ENCODE peak calls at places on chromosomes 1 and 21, in six cellular contexts. Q is mammary epithelial cell, I is PC-9, J is IMR-90, Y is OCI-LY7, F is H9. Z is an unnamed sample.

GRCh38 chr1:10108948-10109347 is 76.2 kb downstream of the UBE4B start:
- DNase-seq in F (no peak), Y (no peak), J (no peak), I (no peak), Q (no peak), Z (no peak)

GRCh38 chr21:35212393-35213127 is 163.5 kb upstream of the RUNX1 start:
- DNase-seq in F (no peak), Q (peak), Y (peak), I (no peak), J (peak), Z (no peak)

GRCh38 chr21:17697474-17697873 is 84.8 kb upstream of the BTG3 start:
- DNase-seq in Q (no peak), I (no peak), F (no peak), Y (no peak), J (no peak), Z (no peak)

GRCh38 chr1:18972531-18972930 is 16.1 kb upstream of the IFFO2 start:
- DNase-seq in J (peak), Y (no peak), I (no peak), Q (peak), F (no peak), Z (no peak)

GRCh38 chr1:182015360-182015759 is 46.2 kb downstream of the ZNF648 start:
- DNase-seq in I (no peak), J (no peak), Y (no peak), Q (no peak), F (no peak), Z (no peak)

GRCh38 chr1:2344744-2345296 is 46.5 kb downstream of the MORN1 start:
- DNase-seq in I (no peak), F (no peak), Y (no peak), J (no peak), Q (no peak), Z (no peak)

GRCh38 chr1:180026556-180026955 is 71.9 kb downstream of the CEP350 start:
- DNase-seq in Q (peak), I (no peak), J (peak), F (no peak), Y (no peak), Z (no peak)

GRCh38 chr1:91036894-91037829 is 15.3 kb upstream of the ZNF644 start:
- DNase-seq in J (no peak), I (no peak), Q (no peak), Y (no peak), F (no peak), Z (no peak)

GRCh38 chr1:16905112-16905855 is 9.5 kb downstream of the RNU1-2 start:
- DNase-seq in Y (peak), F (peak), I (peak), Q (peak), J (peak), Z (peak)

GRCh38 chr1:47201179-47201578 is 11.3 kb upstream of the PDZK1IP1 start:
- DNase-seq in F (no peak), Y (no peak), I (no peak), J (peak), Q (no peak), Z (no peak)

GRCh38 chr1:93694833-93695232 is 13.2 kb upstream of the BCAR3 start:
- DNase-seq in F (peak), Y (no peak), I (peak), Q (peak), J (no peak), Z (no peak)

DNA sequence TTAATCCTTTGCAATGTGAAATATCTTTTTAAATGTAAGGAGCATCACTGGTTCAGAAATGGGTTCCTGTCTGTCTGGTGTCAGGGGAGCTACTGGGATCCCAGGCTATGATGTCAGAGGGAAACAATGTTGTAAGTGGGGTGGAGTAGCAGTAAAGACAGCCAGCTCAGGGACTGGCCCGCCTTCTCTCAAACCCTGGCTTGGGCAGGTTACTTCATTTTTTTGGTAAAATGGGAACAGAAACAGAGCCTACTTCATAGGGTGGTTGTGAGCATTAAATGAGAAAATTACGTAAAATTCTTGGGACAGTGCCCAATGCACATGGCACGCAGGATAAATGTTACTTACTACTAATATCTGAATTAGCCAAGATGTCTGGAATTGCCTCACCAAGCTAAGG is 30.7 kb upstream of the IL20 start:
- DNase-seq in Q (no peak), I (no peak), J (no peak), F (no peak), Y (no peak), Z (no peak)
- H2AFZ ChIP-seq in Q (no peak), I (no peak), J (no peak), F (no peak), Y (no peak), Z (no peak)

DNA sequence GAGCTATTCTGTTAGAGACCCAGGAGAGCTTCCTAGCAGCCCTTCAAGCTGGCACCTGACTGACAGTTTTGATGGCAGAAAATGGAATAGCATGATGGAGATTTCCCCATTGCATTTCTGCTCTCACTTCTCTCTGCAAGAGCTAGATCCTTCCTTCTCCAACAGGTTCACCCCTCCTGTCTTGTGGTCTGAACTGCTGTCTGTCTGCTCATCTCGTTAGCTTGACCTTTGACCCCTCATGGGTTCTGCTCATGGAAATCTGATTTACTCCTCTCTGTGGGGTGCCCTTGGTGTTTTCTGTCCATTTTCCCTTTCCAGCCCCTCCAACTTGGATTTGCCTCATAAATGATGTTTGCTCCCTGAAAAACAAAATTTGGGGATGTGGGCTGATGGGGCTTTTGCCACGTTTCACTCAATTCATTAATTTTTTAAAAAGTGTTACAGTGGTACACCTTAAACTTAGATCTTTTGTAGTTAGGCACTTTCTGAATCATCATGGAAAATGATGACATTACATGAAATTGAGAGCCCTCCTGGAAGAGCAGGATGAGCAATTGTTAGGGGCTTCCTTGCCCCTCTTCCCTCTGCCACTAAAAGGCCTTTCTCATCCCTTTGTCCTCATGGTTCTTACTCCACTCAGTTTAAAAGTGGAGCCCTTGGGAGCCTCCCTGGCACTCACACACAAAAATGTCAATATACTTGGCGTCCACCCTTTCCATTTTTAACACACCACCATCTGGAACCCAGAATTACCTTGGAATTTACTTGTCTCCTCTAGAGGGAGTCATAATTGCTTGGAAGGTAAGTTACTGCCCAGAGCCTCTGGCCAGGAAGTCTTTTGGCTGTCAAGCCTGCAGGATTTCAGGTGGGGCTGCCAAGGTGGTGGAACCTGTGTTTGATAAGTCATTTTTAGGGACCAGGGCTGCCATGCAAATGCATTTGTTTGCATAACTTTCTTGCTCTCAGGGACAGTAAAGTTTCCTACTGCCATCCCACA is 31.9 kb upstream of the IL19 start:
- DNase-seq in F (peak), Y (peak), Q (peak), I (peak), J (peak), Z (peak)
- TF ChIP-seq CTCF in F (peak), Y (peak), Q (peak), I (peak), J (peak), Z (peak)

DNA sequence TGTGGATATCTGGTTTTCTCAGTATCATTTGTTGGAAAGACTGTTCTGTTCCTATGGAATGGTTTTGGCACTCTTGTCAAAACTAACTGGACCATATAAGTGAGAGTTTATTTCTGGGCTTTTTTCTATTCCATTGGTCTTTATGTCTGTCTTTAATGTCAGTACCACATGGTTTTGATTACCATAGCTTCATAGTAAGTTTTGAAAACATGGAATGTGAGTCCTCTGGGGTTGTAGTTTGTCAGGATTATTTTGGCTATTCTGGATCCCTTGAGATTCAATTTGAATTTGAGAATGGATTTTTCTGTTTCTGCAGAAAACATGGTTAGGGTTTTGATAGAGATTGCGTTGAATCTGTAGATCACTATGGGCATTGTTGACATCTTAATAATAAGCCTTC is 107.9 kb downstream of the ZFYVE9 start:
- DNase-seq in Y (no peak), J (no peak), F (no peak), Q (no peak), I (no peak), Z (no peak)
- H2AFZ ChIP-seq in Y (no peak), J (no peak), F (no peak), Q (no peak), I (no peak), Z (no peak)

GRCh38 chr21:32304998-32305397 is 6.3 kb downstream of the MRAP start:
- DNase-seq in J (no peak), Q (no peak), Y (no peak), F (no peak), I (no peak), Z (no peak)

GRCh38 chr21:32308696-32309095 is 10.0 kb downstream of the MRAP start:
- DNase-seq in Y (no peak), J (no peak), I (no peak), F (no peak), Q (no peak), Z (no peak)

GRCh38 chr21:32307706-32308105 is 9.1 kb downstream of the MRAP start:
- DNase-seq in J (peak), I (no peak), Y (no peak), Q (no peak), F (no peak), Z (no peak)

GRCh38 chr21:32303385-32303784 is 4.7 kb downstream of the MRAP start:
- DNase-seq in F (no peak), I (no peak), Y (no peak), J (no peak), Q (no peak), Z (no peak)

DNA sequence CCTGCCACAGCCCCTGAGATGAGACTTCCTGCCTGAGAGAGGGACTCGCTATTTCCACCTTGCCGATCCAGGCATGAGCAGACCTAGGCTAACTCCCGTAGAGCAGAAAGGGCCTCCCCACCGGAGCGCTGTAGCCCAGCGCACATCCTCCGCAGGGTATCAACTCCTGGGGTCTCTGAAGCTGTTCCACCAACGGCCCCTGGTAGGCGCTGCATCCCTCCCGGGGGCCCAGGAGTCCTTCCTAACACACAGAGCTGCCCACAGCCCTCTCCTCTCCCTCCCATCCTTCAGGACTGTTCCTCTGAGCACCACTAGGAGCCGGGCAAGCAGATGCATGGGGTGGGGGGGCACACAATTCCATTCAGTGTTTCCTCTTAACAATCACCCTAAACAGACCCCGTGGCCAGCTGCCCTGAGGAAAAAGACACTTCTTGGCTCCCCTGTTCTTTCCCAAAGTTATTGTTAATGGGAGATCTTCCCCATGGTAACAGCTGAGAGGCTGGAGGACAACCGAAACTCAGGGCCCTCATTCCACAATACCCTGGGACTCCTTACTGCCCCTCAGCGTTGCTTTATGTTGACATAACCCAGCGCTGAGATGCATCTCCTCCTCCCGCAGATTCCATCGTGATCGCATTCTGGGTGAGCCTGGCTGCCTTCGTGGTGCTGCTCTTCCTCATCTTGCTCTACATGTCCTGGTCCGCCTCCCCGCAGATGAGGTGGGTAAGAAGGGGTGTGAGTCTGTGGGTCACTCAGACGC is 7.5 kb downstream of the MRAP start:
- DNase-seq in Y (no peak), I (no peak), F (peak), Q (no peak), J (no peak), Z (no peak)
- TF ChIP-seq CTCF in Y (peak), I (no peak), F (peak), Q (no peak), J (peak), Z (peak)

GRCh38 chr1:172906778-172907592 is 143.8 kb downstream of the TNFSF18 start:
- DNase-seq in Y (peak), J (peak), F (no peak), Q (peak), I (no peak), Z (peak)

GRCh38 chr1:172905452-172905851 is 145.3 kb downstream of the TNFSF18 start:
- DNase-seq in Q (no peak), Y (no peak), I (no peak), J (peak), F (no peak), Z (no peak)

GRCh38 chr1:172912765-172913260 is 137.9 kb downstream of the TNFSF18 start:
- DNase-seq in F (no peak), I (no peak), Q (no peak), Y (peak), J (no peak), Z (no peak)

GRCh38 chr1:172907834-172908326 is 142.9 kb downstream of the TNFSF18 start:
- DNase-seq in Q (no peak), Y (no peak), F (no peak), J (no peak), I (no peak), Z (no peak)

DNA sequence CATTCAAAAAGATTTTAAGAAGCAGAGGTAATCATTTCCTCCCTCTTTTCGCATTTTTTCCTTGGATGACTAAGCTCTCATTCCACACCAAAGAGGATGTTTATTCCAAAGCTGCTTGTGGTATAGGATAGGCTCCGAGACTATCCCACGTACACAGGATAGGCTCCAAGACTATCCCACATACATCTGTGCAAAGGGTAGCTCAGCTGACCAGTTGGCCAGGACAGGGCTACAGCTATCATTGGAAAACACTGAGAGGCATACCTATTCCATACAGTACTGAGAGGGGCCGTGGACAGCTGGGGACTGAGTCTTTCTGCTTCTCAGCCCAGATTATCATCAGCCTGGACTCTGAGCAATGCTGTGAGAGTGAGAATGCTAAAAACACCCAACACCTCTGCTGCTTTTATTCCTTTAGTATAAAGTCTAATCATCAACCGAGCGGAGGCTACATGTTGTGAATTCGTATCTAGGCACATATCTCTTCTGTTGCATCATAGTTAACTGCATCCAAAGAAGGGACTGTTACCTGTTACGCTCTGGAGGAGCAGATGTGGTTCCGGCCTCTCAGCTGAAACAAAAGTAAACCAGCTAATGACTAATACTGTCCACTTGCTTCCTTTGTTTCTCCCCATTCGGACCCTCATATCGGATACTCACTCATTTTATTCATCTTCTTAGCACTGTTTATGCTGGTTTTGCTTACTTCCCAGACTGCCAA is 141.0 kb downstream of the TNFSF18 start:
- DNase-seq in I (no peak), F (no peak), Q (peak), J (peak), Y (no peak), Z (no peak)
- H2AFZ ChIP-seq in I (no peak), F (no peak), Q (peak), J (peak), Y (no peak), Z (no peak)

DNA sequence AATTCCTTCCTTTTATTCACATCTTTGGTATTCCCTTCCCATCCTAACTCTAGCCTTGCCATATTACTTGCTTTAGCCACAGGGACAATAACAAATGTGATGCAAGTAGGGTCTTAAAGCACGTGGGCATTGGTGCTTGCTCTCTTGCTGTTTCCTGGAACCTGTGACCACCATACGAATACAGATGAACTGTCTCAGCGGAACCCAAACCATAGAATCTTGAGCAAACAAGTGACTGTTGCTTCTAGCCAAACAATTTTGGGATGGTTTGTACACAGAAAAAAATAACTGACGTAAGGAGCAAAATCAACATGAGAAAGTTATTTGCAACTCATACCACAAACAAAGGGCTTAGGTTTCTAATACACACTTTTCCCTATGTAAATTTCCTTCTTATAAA is 15.2 kb upstream of the VTCN1 start:
- DNase-seq in F (no peak), I (no peak), Q (no peak), J (no peak), Y (no peak), Z (no peak)
- TF ChIP-seq CTCF in F (no peak), I (no peak), Q (no peak), J (no peak), Y (no peak), Z (no peak)

GRCh38 chr1:197841828-197842573 is 60.4 kb upstream of the C1orf53 start:
- DNase-seq in I (no peak), J (peak), F (no peak), Y (no peak), Q (no peak), Z (no peak)
- H2AFZ ChIP-seq in I (peak), J (no peak), F (no peak), Y (no peak), Q (no peak), Z (no peak)

GRCh38 chr1:211683396-211684297 is 8.2 kb upstream of the NEK2 start:
- DNase-seq in F (no peak), Q (no peak), Y (no peak), J (no peak), I (no peak), Z (no peak)
- TF ChIP-seq CTCF in F (no peak), Q (no peak), Y (no peak), J (no peak), I (no peak), Z (no peak)

GRCh38 chr21:43864313-43864805 is 664 bp upstream of the AGPAT3 start:
- DNase-seq in Q (peak), I (peak), F (peak), Y (no peak), J (peak), Z (peak)
- H2AFZ ChIP-seq in Q (peak), I (peak), F (no peak), Y (no peak), J (peak), Z (peak)

GRCh38 chr1:246687002-246687401 is 37.2 kb upstream of the SCCPDH start:
- DNase-seq in F (peak), J (no peak), Y (no peak), I (no peak), Q (no peak), Z (no peak)
- TF ChIP-seq CTCF in F (peak), J (no peak), Y (no peak), I (no peak), Q (no peak), Z (no peak)